ENCODE peak calls at places on chromosomes 11 and 22, in eight cellular contexts. D, N, U, A, O, W, H and I are unnamed samples. For H3K9me3 and H3K4me1, the result is how much of the 10 kb centered on the place peaks cover.

GRCh38 chr22:37922177-37922576 is 16.1 kb downstream of the MICALL1 start:
- DNase-seq in D (no peak), N (no peak), U (no peak), A (no peak), O (no peak), W (no peak), H (no peak), I (no peak)

GRCh38 chr22:49021097-49021925 is 806.4 kb downstream of the BRD1 start:
- DNase-seq in D (no peak), N (no peak), U (no peak), A (no peak), O (no peak), W (no peak), H (no peak), I (no peak)

GRCh38 chr11:7677801-7678201 is 4.5 kb upstream of the CYB5R2 start:
- DNase-seq in D (no peak), N (no peak), U (no peak), A (no peak), O (no peak), W (no peak), H (no peak), I (no peak)

GRCh38 chr22:27406389-27406861 is 395.1 kb downstream of the MN1 start:
- DNase-seq in D (no peak), N (no peak), U (no peak), A (no peak), O (no peak), W (no peak), H (peak), I (no peak)

GRCh38 chr11:13384837-13385417 is 78.1 kb downstream of the BTBD10 start:
- DNase-seq in D (no peak), N (peak), U (no peak), A (peak), O (peak), W (peak), H (peak), I (peak)

GRCh38 chr22:44906248-44906936 is 103.4 kb downstream of the PHF21B start:
- DNase-seq in D (no peak), N (no peak), U (no peak), A (no peak), O (no peak), W (no peak), H (no peak), I (no peak)

GRCh38 chr22:40083794-40084193 is 89.0 kb downstream of the FAM83F start:
- DNase-seq in D (no peak), N (no peak), U (no peak), A (no peak), O (no peak), W (no peak), H (no peak), I (no peak)

GRCh38 chr11:65524747-65525658 is at the start of gene SCYL1:
- DNase-seq in D (peak), N (peak), U (peak), A (peak), O (peak), W (peak), H (peak), I (peak)

GRCh38 chr22:39494471-39495120 is 7.5 kb upstream of the MIEF1 start:
- DNase-seq in D (no peak), N (no peak), U (no peak), A (no peak), O (no peak), W (no peak), H (no peak), I (no peak)

GRCh38 chr11:92782806-92783205 is 186.6 kb upstream of the MTNR1B start:
- DNase-seq in D (no peak), N (no peak), U (no peak), A (no peak), O (no peak), W (no peak), H (no peak), I (no peak)

GRCh38 chr11:843086-843704 is 543 bp downstream of the TSPAN4 start:
- DNase-seq in D (no peak), N (peak), U (no peak), A (peak), O (no peak), W (no peak), H (no peak), I (no peak)

GRCh38 chr11:126432525-126432924 is 77.0 kb downstream of the ST3GAL4 start:
- DNase-seq in D (no peak), N (no peak), U (no peak), A (no peak), O (no peak), W (no peak), H (no peak), I (no peak)

GRCh38 chr11:12075822-12076821 is 34.3 kb upstream of the MICAL2 start:
- DNase-seq in D (peak), N (peak), U (no peak), A (peak), O (peak), W (peak), H (peak), I (no peak)

GRCh38 chr11:113647108-113647507 is 59.0 kb downstream of the TMPRSS5 start:
- DNase-seq in D (no peak), N (no peak), U (no peak), A (no peak), O (no peak), W (no peak), H (no peak), I (no peak)

GRCh38 chr11:106391771-106392412 is 314.4 kb downstream of the AASDHPPT start:
- DNase-seq in D (no peak), N (peak), U (no peak), A (peak), O (no peak), W (peak), H (peak), I (no peak)

GRCh38 chr11:96506041-96506440 is 116.2 kb downstream of the JRKL start:
- DNase-seq in D (no peak), N (peak), U (no peak), A (no peak), O (no peak), W (no peak), H (no peak), I (no peak)

GRCh38 chr22:29344137-29344536 is 28.6 kb upstream of the RASL10A start:
- DNase-seq in D (peak), N (peak), U (peak), A (peak), O (peak), W (peak), H (peak), I (peak)

GRCh38 chr22:41469218-41469851 is 418 bp downstream of the ACO2 start:
- DNase-seq in D (peak), N (no peak), U (no peak), A (peak), O (no peak), W (no peak), H (no peak), I (no peak)

GRCh38 chr11:35571703-35572102 is 46.3 kb upstream of the PAMR1 start:
- DNase-seq in D (no peak), N (no peak), U (no peak), A (no peak), O (no peak), W (no peak), H (no peak), I (no peak)
- H3K9me3 ChIP-seq in D (under half), N (under half), U (under half), A (under half), O (under half), W (under half), H (under half), I (under half)

GRCh38 chr11:57475671-57476222 is 15.4 kb downstream of the RTN4RL2 start:
- DNase-seq in D (no peak), N (no peak), U (no peak), A (no peak), O (no peak), W (no peak), H (no peak), I (no peak)
- H3K4me3 ChIP-seq in D (peak), N (no peak), U (no peak), A (peak), O (no peak), W (no peak), H (peak), I (no peak)

DNA sequence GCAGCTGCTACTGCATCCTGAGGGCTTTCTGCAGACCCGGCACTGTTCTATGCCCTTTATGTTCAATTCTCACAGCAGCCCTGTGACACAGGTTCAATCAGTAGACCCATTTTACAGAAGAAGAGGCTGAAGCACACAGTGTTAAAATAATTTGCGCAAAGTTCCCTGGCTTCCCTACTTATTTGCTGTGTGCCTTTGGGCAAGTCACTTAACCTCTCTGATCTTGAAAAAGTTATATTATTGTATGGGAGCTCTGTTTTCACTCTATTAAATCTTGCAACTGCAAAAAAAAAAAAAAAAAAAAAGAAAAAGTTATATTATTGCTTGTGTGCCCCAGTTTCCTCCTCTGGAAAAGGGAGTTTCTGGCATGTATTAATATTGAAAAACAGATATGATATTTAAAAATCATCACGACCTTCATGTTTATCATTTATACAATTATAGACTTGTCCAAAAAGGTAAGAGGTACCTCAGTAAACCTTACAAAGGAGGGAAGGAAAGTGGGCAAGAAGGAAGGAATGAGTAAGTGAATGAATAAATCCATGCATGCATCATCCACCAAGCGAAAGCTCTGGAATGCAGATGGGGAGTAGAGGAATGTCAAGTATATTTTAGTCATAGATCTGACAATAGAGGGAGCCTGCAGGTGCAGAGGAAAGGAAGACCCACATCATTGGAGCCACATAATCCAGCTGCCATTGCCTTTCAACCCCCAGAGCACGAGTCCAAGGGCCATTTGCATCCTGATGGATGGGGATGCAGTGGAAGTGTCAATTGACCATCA is 21.2 kb upstream of the ISX start:
- DNase-seq in D (no peak), N (no peak), U (no peak), A (no peak), O (no peak), W (peak), H (no peak), I (no peak)
- H3K4me1 ChIP-seq in D (under half), N (under half), U (under half), A (under half), O (under half), W (under half), H (under half), I (under half)

DNA sequence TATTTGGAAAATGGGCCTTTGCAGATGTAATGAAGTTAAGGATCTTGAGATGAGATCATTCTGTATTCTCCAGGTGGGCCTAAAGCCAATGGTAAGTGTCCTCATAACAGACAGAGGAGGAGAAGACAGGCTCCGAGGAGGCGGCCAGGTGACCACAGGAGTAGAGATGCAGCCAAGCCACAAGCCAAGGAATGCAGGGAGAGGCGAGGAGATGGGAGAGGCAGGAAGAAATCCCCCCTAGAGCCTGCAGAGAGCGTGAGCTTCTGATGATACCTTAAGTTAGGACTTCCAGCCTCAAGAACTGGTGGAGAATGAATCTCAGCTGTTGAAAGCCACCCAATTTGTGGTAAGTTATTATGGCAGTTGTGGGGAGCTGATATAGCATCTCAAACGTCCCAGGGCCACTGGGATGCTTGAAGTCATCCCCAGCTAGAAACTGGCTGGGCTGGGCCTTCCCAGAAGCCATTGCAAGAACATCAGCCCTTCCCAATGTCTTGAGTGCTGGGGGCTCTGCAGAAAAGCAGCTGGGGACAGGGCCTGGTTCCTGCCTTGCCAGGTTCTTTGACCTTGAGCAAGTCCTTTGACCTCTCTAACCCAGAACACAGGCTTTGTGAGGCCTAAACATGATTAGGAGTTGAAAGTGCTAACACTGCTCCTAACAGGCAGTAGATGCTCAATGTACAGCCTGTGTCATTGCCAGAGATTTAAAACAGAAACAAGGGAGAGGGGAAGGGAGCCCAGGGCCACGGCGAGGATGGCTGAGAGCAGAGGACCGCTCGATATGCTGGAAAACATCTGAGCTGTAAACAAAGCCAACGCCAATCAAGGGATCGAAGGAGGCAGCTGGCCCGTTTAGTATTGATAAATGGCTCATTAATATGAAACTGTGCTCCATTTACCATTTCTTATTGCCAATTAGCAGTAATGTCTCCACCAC is 632.3 kb downstream of the TBC1D22A start:
- DNase-seq in D (no peak), N (no peak), U (no peak), A (no peak), O (no peak), W (no peak), H (no peak), I (no peak)
- H3K9me3 ChIP-seq in D (under half), N (under half), U (under half), A (under half), O (under half), W (half or more), H (under half), I (under half)

DNA sequence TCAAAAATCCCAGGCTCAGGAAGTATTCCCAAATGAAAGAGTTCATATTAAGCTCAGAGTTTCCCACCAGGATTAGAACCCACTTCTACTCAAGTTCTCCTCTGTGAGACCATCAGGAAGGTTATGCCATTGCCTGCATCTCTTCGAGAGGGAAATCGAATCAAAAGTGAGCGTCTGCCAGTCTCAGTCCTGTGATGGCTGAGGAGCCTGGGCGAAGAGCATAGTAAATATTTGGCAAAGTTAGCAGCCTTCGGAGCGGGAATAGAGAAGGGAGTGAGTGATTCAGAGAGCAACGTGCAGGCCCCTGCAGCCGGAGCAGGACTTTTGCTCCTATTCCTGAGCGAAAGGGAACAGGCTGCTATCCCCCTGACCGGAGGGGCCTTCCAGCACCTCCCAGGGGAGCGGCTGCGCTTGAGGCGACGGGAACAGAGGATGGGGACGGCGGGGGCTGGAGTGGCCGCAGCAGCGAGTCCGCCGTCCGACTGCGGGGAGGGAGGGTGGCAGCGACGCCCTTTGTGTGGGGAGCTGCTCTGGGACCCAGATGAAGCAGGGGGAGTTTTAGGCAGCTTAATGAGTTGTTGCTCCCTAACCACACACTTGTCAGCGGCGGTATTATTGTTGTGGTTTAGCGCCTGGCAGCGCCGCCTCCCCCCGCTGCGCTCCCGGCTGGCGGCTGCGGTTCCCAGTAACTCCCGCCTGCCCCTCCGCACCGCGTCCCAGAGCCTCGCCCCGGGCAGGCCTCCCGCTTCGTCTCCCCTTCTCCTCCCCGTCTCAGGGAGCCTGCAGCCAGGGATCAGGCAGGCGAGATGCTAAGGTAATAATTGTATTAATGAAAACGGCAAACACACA is 21.7 kb upstream of the NRGN start:
- DNase-seq in D (no peak), N (peak), U (no peak), A (peak), O (no peak), W (peak), H (peak), I (peak)
- H3K4me3 ChIP-seq in D (peak), N (no peak), U (no peak), A (peak), O (peak), W (peak), H (peak), I (peak)

DNA sequence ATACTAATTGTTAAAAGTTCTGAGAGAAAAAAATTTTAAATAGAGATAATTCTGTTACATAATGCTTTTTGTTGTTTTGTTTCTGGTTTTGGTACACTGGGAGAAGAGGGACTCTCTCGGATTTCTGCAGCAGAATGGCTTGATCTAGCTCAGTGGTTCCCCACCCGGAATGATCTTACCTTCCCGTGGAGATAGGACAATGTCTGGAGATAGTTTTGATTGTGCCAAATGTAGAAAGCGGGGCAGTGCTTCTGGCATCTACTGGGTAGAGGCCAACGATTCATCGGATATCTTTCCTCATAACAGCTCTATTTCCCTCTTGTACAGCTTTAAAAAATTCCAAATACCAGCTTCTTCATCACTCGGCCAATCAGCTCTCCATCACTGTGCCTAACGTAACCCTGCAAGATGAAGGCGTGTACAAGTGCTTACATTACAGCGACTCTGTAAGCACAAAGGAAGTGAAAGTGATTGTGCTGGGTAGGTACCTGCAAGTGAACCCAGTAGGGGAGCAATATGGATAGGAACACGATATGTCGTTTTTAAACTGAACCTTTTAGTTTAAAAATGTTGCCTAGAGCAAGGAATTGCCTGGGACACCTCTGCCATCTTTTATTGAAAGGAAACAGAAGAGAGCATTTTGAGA is 13.2 kb downstream of the CRTAM start:
- DNase-seq in D (no peak), N (no peak), U (no peak), A (no peak), O (no peak), W (no peak), H (no peak), I (no peak)
- H3K4me1 ChIP-seq in D (under half), N (under half), U (under half), A (under half), O (under half), W (under half), H (under half), I (under half)

DNA sequence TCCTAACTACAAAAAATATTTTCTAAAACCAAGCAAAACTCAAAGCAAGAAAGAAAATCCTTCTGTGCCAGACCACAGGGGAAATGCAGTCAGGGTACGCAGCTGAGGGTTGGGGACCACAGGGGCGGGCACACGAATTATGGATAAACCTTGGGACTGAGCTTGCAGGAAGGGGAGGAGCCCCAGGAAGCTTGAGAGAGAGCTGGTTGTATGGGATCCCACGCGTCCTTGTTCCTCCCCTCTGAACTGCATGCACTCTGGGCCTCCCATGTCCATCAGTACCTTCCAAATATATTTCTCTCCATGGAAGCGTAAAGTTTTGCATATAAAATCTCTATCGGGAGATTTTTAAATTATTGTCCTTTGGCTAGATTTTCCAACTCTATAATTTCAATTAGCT is 673.4 kb downstream of the TBC1D22A start:
- DNase-seq in D (no peak), N (no peak), U (no peak), A (no peak), O (no peak), W (no peak), H (no peak), I (no peak)
- H3K9me3 ChIP-seq in D (under half), N (under half), U (under half), A (under half), O (under half), W (under half), H (under half), I (under half)

DNA sequence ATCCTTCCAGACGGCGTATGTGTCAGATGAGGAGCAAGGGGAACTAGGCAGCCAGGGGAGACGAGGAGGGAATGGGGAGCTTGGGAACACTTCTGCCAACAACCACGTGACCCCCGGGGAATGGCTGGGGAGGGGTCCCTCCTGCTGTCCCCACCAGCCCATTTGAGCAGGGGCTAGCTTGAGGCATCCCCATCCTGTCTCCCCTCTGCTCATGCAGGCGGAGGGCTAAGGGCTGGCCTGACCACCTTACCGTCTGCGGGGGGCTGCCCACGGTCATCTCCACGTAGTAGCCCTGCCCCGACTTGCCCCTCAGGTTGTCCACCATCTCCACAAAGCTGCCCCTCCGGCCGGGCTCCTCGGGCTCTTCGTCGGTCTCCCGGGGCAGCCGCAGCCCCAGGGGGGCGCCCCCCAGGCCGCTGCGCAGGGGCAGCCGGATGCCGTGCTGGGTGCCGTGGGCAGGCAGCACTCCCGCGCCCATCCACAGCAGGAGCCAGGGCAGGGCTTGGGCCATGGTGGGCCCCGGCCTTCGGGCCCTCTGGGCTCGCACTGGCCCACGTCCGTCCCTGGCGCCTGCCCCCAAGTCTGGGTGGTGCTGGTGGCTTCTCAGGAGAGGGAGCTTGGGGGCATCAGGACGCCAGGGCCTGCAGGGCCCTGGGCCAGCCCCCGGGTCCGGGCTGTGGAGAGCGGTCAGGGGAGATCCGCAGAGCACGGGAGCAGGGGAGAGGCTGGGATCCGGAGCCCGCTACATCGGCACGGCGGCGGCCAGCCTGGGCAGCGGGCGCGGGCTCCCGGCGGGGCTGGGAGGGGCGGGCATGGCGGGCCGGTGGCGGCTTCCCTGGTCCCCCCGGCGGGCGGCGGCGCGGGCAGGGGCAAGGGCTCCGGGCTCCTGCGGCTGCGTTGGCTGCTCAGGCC is 515 bp downstream of the BACE1 start:
- DNase-seq in D (no peak), N (peak), U (no peak), A (peak), O (no peak), W (no peak), H (no peak), I (peak)
- H3K4me3 ChIP-seq in D (peak), N (peak), U (peak), A (peak), O (peak), W (peak), H (peak), I (peak)